ENCODE peak calls at places on chromosomes 12 and 14, in seven cellular contexts. M, G, X, S, T, U and P are unnamed samples.

GRCh38 chr12:89183985-89184435 is 168.3 kb downstream of the DUSP6 start:
- DNase-seq in M (peak), G (no peak), X (no peak), S (peak), T (no peak), U (no peak), P (peak)

GRCh38 chr14:88737245-88737644 is 55.5 kb downstream of the EML5 start:
- DNase-seq in M (no peak), G (no peak), X (no peak), S (no peak), T (no peak), U (no peak), P (no peak)

GRCh38 chr14:101394374-101394773 is 166.9 kb upstream of the DIO3 start:
- DNase-seq in M (no peak), G (no peak), X (no peak), S (no peak), T (no peak), U (no peak), P (no peak)

GRCh38 chr14:58899317-58899713 is 261.6 kb downstream of the DACT1 start:
- DNase-seq in M (no peak), G (no peak), X (no peak), S (no peak), T (no peak), U (no peak), P (no peak)

GRCh38 chr12:128549621-128550020 is 274.1 kb downstream of the SLC15A4 start:
- DNase-seq in M (no peak), G (no peak), X (no peak), S (no peak), T (no peak), U (no peak), P (no peak)

GRCh38 chr14:62159314-62159713 is 397.1 kb downstream of the SNAPC1 start:
- DNase-seq in M (no peak), G (no peak), X (no peak), S (no peak), T (no peak), U (no peak), P (no peak)

GRCh38 chr12:4421590-4422031 is 24.0 kb downstream of the FGF6 start:
- DNase-seq in M (no peak), G (no peak), X (peak), S (no peak), T (peak), U (no peak), P (no peak)

GRCh38 chr12:14365294-14366210 is at the start of gene ATF7IP:
- DNase-seq in M (peak), G (peak), X (peak), S (peak), T (peak), U (peak), P (peak)

GRCh38 chr12:108985750-108986149 is 35.1 kb downstream of the SVOP start:
- DNase-seq in M (no peak), G (no peak), X (no peak), S (no peak), T (no peak), U (no peak), P (no peak)

GRCh38 chr12:98355322-98355721 is 160.1 kb upstream of the TMPO start:
- DNase-seq in M (no peak), G (no peak), X (peak), S (no peak), T (no peak), U (no peak), P (no peak)

GRCh38 chr12:93594766-93595165 is 22.3 kb downstream of the SOCS2 start:
- DNase-seq in M (no peak), G (no peak), X (no peak), S (no peak), T (no peak), U (no peak), P (no peak)

GRCh38 chr12:53431187-53431586 is 7.5 kb downstream of the AMHR2 start:
- DNase-seq in M (no peak), G (no peak), X (no peak), S (peak), T (no peak), U (no peak), P (no peak)

GRCh38 chr14:101030586-101030985 is 127.1 kb upstream of the RTL1 start:
- DNase-seq in M (no peak), G (no peak), X (no peak), S (no peak), T (no peak), U (peak), P (peak)

GRCh38 chr12:123033392-123034021 is 53.0 kb downstream of the ARL6IP4 start:
- DNase-seq in M (no peak), G (no peak), X (no peak), S (no peak), T (no peak), U (no peak), P (no peak)

GRCh38 chr12:13373131-13373530 is 176.6 kb downstream of the EMP1 start:
- DNase-seq in M (peak), G (no peak), X (no peak), S (no peak), T (no peak), U (no peak), P (no peak)

GRCh38 chr14:36254020-36254614 is 66.3 kb downstream of the MBIP start:
- DNase-seq in M (no peak), G (no peak), X (peak), S (peak), T (no peak), U (no peak), P (no peak)

GRCh38 chr12:70883855-70884254 is 36.7 kb downstream of the PTPRR start:
- DNase-seq in M (no peak), G (no peak), X (peak), S (no peak), T (peak), U (no peak), P (no peak)

GRCh38 chr12:40170593-40170992 is 54.2 kb upstream of the LRRK2 start:
- DNase-seq in M (no peak), G (no peak), X (no peak), S (peak), T (no peak), U (no peak), P (no peak)

GRCh38 chr14:69675877-69676416 is 64.6 kb downstream of the SUSD6 start:
- DNase-seq in M (no peak), G (no peak), X (no peak), S (no peak), T (no peak), U (no peak), P (no peak)

GRCh38 chr12:130070017-130070653 is 92.1 kb upstream of the FZD10 start:
- DNase-seq in M (peak), G (no peak), X (peak), S (peak), T (peak), U (no peak), P (no peak)

GRCh38 chr12:53695148-53696138 is 19.6 kb upstream of the ATP5MC2 start:
- DNase-seq in M (peak), G (no peak), X (peak), S (no peak), T (peak), U (peak), P (peak)

GRCh38 chr12:48388938-48389337 is 38.2 kb upstream of the ZNF641 start:
- DNase-seq in M (no peak), G (no peak), X (no peak), S (no peak), T (no peak), U (no peak), P (no peak)

GRCh38 chr14:101357559-101358319 is 203.6 kb upstream of the DIO3 start:
- DNase-seq in M (no peak), G (no peak), X (peak), S (no peak), T (no peak), U (no peak), P (no peak)

GRCh38 chr14:62889354-62889753 is 155.9 kb downstream of the KCNH5 start:
- DNase-seq in M (no peak), G (no peak), X (no peak), S (no peak), T (no peak), U (no peak), P (no peak)

GRCh38 chr12:46318037-46318436 is 49.2 kb upstream of the SLC38A1 start:
- DNase-seq in M (no peak), G (no peak), X (no peak), S (no peak), T (no peak), U (no peak), P (no peak)

GRCh38 chr14:90373887-90374286 is 22.9 kb upstream of the CALM1 start:
- DNase-seq in M (no peak), G (no peak), X (peak), S (no peak), T (peak), U (no peak), P (no peak)

GRCh38 chr12:51395283-51396230 is 4.4 kb upstream of the GALNT6 start:
- DNase-seq in M (no peak), G (no peak), X (peak), S (no peak), T (peak), U (no peak), P (no peak)

GRCh38 chr14:100446572-100446971 is 123.4 kb downstream of the SLC25A47 start:
- DNase-seq in M (no peak), G (no peak), X (peak), S (no peak), T (no peak), U (no peak), P (no peak)

GRCh38 chr12:9902539-9903228 is 21.4 kb downstream of the KLRF2 start:
- DNase-seq in M (no peak), G (no peak), X (peak), S (no peak), T (no peak), U (no peak), P (no peak)

GRCh38 chr14:91142214-91142668 is 28.4 kb downstream of the DGLUCY start:
- DNase-seq in M (no peak), G (no peak), X (no peak), S (no peak), T (no peak), U (no peak), P (no peak)

GRCh38 chr14:68216072-68216471 is 396.5 kb downstream of the RAD51B start:
- DNase-seq in M (no peak), G (no peak), X (peak), S (no peak), T (no peak), U (no peak), P (no peak)

GRCh38 chr14:29627141-29627540 is 300.5 kb downstream of the PRKD1 start:
- DNase-seq in M (no peak), G (no peak), X (peak), S (no peak), T (no peak), U (no peak), P (no peak)

GRCh38 chr12:69688496-69689427 is 10.3 kb downstream of the BEST3 start:
- DNase-seq in M (peak), G (peak), X (peak), S (no peak), T (peak), U (peak), P (no peak)

GRCh38 chr14:93665169-93665568 is 123.1 kb downstream of the PRIMA1 start:
- DNase-seq in M (no peak), G (no peak), X (no peak), S (no peak), T (no peak), U (no peak), P (no peak)

GRCh38 chr12:88339254-88339949 is 197.3 kb downstream of the TMTC3 start:
- DNase-seq in M (no peak), G (no peak), X (no peak), S (no peak), T (no peak), U (no peak), P (no peak)

GRCh38 chr14:73731111-73731510 is 16.9 kb upstream of the PNMA1 start:
- DNase-seq in M (no peak), G (no peak), X (no peak), S (no peak), T (no peak), U (no peak), P (peak)

GRCh38 chr14:73729015-73729330 is 14.8 kb upstream of the PNMA1 start:
- DNase-seq in M (no peak), G (no peak), X (no peak), S (no peak), T (no peak), U (no peak), P (no peak)

GRCh38 chr14:73728106-73729014 is 14.2 kb upstream of the PNMA1 start:
- DNase-seq in M (peak), G (no peak), X (peak), S (peak), T (peak), U (peak), P (peak)

GRCh38 chr14:73729556-73730265 is 15.5 kb upstream of the PNMA1 start:
- DNase-seq in M (peak), G (no peak), X (no peak), S (no peak), T (peak), U (no peak), P (peak)

GRCh38 chr14:73732006-73732405 is 17.8 kb upstream of the PNMA1 start:
- DNase-seq in M (no peak), G (no peak), X (no peak), S (no peak), T (no peak), U (no peak), P (no peak)
- H3K27ac ChIP-seq in M (no peak), G (no peak), X (no peak), S (no peak), T (no peak), U (peak), P (no peak)

GRCh38 chr14:66426451-66426850 is 59.7 kb upstream of the CCDC196 start:
- DNase-seq in M (no peak), G (no peak), X (no peak), S (peak), T (no peak), U (no peak), P (no peak)

GRCh38 chr14:66425402-66425801 is 60.8 kb upstream of the CCDC196 start:
- DNase-seq in M (peak), G (no peak), X (no peak), S (peak), T (no peak), U (no peak), P (no peak)

DNA sequence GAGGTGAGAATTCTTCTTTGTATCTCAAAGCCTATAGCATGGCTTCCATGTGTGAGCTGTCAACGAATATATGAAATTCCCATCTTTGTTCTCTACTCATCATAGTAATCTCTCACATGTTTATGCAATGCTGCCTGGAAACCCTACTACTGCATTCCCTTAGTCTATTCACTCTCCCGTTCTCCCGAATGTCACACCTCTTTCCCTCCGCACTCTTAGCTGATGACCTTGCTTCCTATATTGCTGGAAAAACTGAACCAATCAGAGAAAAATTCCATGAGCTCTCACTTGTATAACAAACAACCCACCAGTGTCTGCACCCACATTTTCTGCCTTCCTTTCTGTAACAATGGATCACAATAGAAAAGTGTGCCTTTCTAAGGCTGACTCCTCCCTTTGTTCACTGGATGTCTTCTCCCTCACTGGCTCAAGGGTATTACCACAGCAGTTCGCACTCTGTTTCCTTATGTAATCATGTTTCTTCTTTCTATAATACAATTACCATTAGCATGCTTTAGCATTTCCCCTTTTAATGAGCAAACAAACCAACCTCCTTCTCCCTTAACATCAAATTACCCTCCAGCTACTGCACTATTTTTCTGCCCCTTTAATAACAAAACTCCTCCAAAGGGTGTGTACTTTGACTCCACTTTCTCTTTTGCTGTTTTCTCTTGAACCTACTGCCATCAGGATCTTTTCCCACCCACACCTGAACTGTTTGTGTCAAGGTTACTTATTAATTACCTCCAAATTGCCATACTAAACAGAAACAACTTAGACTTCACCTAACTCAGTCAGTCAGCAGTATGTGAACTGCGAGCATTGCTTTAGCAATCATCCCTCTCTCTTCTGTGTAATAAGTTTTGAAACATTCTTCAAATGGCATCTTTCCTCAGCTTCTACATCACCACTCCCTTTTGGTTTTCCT is 63.9 kb upstream of the CCDC196 start:
- DNase-seq in M (no peak), G (no peak), X (peak), S (no peak), T (no peak), U (no peak), P (no peak)
- H3K27ac ChIP-seq in M (no peak), G (no peak), X (no peak), S (no peak), T (no peak), U (no peak), P (no peak)

DNA sequence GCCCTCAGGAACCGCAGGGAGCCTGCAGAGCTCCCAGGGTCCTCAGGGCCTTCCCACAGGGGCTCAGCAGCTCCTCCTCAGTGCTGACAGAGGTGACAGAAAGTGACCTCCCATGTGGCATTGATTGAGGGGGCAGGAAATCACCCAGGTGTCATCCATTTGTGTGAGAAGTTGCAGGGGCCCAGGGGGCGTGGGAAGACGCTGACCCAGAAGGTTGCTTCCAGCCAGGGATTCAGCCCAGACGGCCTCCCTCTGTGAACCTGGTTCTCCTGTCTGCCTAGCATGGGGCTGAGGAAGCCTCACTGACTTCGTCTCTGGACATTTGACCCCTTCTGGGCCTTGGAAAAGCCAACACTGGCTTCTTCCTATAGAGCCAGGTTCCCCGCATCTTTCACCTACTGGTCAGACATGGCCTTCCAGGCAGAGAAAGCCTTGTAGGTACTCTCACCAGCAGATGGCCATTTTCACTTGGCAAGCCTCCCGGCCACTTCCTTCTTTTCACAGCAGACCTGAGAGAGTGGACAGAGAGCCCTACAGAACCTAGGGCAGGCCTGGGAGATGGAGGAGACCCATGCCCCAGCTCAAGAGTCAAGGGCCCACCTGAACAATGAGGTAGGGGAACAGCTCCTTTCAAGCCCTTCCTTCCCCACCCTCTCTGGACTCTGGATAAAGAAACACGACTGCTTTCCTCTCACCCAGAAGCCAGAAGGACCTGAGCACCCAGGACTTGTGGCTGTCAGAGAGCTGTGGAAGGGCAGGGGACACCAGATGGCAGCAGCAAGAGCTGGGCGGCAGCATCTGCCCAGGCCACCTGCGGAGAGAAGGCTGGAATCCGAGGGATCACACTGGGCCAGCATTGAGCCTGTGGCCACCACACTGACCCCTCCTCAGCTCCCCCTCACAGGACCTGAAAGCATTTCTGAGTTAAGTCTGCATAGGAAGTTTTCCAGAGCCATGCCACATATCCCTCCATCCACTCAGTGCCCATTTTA is 377.8 kb downstream of the DPF3 start:
- DNase-seq in M (no peak), G (no peak), X (peak), S (no peak), T (no peak), U (no peak), P (no peak)
- H3K27ac ChIP-seq in M (no peak), G (no peak), X (no peak), S (no peak), T (no peak), U (no peak), P (no peak)

GRCh38 chr14:103699901-103700752 is 15.1 kb downstream of the XRCC3 start:
- DNase-seq in M (no peak), G (no peak), X (no peak), S (no peak), T (no peak), U (peak), P (no peak)
- H3K27ac ChIP-seq in M (no peak), G (peak), X (no peak), S (peak), T (no peak), U (no peak), P (no peak)